ENCODE peak calls at places on chromosomes 6 and 20, in five cellular contexts. One of them, this sample, is unnamed.
A peak's percentile ranks its signal among the peaks of the same experiment; 100 is the strongest.

GRCh38 chr6:35015476-35015875 is 125.7 kb downstream of the TCP11 start:
- DNase-seq in stimulated activated naive B cell treated with anti-CD40 and anti-IgM and Interleukin-4, amounts not matched to agents 10 μg/mL and 1 μg/mL and 100 μg/mL, for 72 hours: no peak
- DNase-seq in endodermal cell: no peak
- DNase-seq in NCI-H345: no peak
- DNase-seq in activated B cell treated with CpG ODN at 0.5 μM for 24 hours: no peak
- DNase-seq in this sample: no peak

GRCh38 chr6:108463789-108464188 is 96.9 kb upstream of the FOXO3 start:
- DNase-seq in activated B cell treated with CpG ODN at 0.5 μM for 24 hours: no peak
- DNase-seq in endodermal cell: no peak
- DNase-seq in stimulated activated naive B cell treated with anti-CD40 and anti-IgM and Interleukin-4, amounts not matched to agents 10 μg/mL and 1 μg/mL and 100 μg/mL, for 72 hours: no peak
- DNase-seq in NCI-H345: no peak
- DNase-seq in this sample: no peak

GRCh38 chr20:5845686-5846651 is 95.8 kb downstream of the SHLD1 start:
- DNase-seq in endodermal cell: no peak
- DNase-seq in activated B cell treated with CpG ODN at 0.5 μM for 24 hours: no peak
- DNase-seq in stimulated activated naive B cell treated with anti-CD40 and anti-IgM and Interleukin-4, amounts not matched to agents 10 μg/mL and 1 μg/mL and 100 μg/mL, for 72 hours: no peak
- DNase-seq in NCI-H345: peak; percentile 19
- DNase-seq in this sample: no peak

GRCh38 chr6:21935142-21935541 is 341.6 kb downstream of the SOX4 start:
- DNase-seq in endodermal cell: no peak
- DNase-seq in stimulated activated naive B cell treated with anti-CD40 and anti-IgM and Interleukin-4, amounts not matched to agents 10 μg/mL and 1 μg/mL and 100 μg/mL, for 72 hours: no peak
- DNase-seq in activated B cell treated with CpG ODN at 0.5 μM for 24 hours: no peak
- DNase-seq in NCI-H345: no peak
- DNase-seq in this sample: no peak

GRCh38 chr6:55239099-55239498 is 64.8 kb downstream of the HCRTR2 start:
- DNase-seq in stimulated activated naive B cell treated with anti-CD40 and anti-IgM and Interleukin-4, amounts not matched to agents 10 μg/mL and 1 μg/mL and 100 μg/mL, for 72 hours: no peak
- DNase-seq in NCI-H345: no peak
- DNase-seq in activated B cell treated with CpG ODN at 0.5 μM for 24 hours: no peak
- DNase-seq in endodermal cell: no peak
- DNase-seq in this sample: no peak

GRCh38 chr20:19875746-19876145 is 117.7 kb downstream of the RIN2 start:
- DNase-seq in activated B cell treated with CpG ODN at 0.5 μM for 24 hours: no peak
- DNase-seq in stimulated activated naive B cell treated with anti-CD40 and anti-IgM and Interleukin-4, amounts not matched to agents 10 μg/mL and 1 μg/mL and 100 μg/mL, for 72 hours: no peak
- DNase-seq in NCI-H345: no peak
- DNase-seq in endodermal cell: no peak
- DNase-seq in this sample: peak; percentile 89

GRCh38 chr20:1876217-1876921 is 18.8 kb upstream of the SIRPA start:
- DNase-seq in activated B cell treated with CpG ODN at 0.5 μM for 24 hours: no peak
- DNase-seq in endodermal cell: no peak
- DNase-seq in NCI-H345: peak; percentile 53
- DNase-seq in stimulated activated naive B cell treated with anti-CD40 and anti-IgM and Interleukin-4, amounts not matched to agents 10 μg/mL and 1 μg/mL and 100 μg/mL, for 72 hours: no peak
- DNase-seq in this sample: no peak

GRCh38 chr6:108955329-108955949 is 107.2 kb downstream of the ARMC2 start:
- DNase-seq in stimulated activated naive B cell treated with anti-CD40 and anti-IgM and Interleukin-4, amounts not matched to agents 10 μg/mL and 1 μg/mL and 100 μg/mL, for 72 hours: no peak
- DNase-seq in endodermal cell: no peak
- DNase-seq in activated B cell treated with CpG ODN at 0.5 μM for 24 hours: no peak
- DNase-seq in NCI-H345: no peak
- DNase-seq in this sample: no peak

GRCh38 chr20:3177746-3178477 is 4.6 kb upstream of the LZTS3 start:
- DNase-seq in activated B cell treated with CpG ODN at 0.5 μM for 24 hours: no peak
- DNase-seq in endodermal cell: no peak
- DNase-seq in stimulated activated naive B cell treated with anti-CD40 and anti-IgM and Interleukin-4, amounts not matched to agents 10 μg/mL and 1 μg/mL and 100 μg/mL, for 72 hours: no peak
- DNase-seq in NCI-H345: no peak
- DNase-seq in this sample: no peak

GRCh38 chr20:58840816-58841538 is 9.7 kb downstream of the GNAS-AS1 start:
- DNase-seq in activated B cell treated with CpG ODN at 0.5 μM for 24 hours: no peak
- DNase-seq in endodermal cell: no peak
- DNase-seq in stimulated activated naive B cell treated with anti-CD40 and anti-IgM and Interleukin-4, amounts not matched to agents 10 μg/mL and 1 μg/mL and 100 μg/mL, for 72 hours: no peak
- DNase-seq in NCI-H345: no peak
- DNase-seq in this sample: no peak

GRCh38 chr20:31698803-31699718 is 23.6 kb downstream of the BCL2L1 start:
- DNase-seq in activated B cell treated with CpG ODN at 0.5 μM for 24 hours: no peak
- DNase-seq in endodermal cell: peak; percentile 48
- DNase-seq in NCI-H345: peak; percentile 54
- DNase-seq in stimulated activated naive B cell treated with anti-CD40 and anti-IgM and Interleukin-4, amounts not matched to agents 10 μg/mL and 1 μg/mL and 100 μg/mL, for 72 hours: no peak
- DNase-seq in this sample: peak; percentile 95

GRCh38 chr6:52664185-52664990 is 6.5 kb upstream of the TMEM14A start:
- DNase-seq in NCI-H345: peak; percentile 98
- DNase-seq in endodermal cell: peak; percentile 98
- DNase-seq in activated B cell treated with CpG ODN at 0.5 μM for 24 hours: peak; percentile 58
- DNase-seq in stimulated activated naive B cell treated with anti-CD40 and anti-IgM and Interleukin-4, amounts not matched to agents 10 μg/mL and 1 μg/mL and 100 μg/mL, for 72 hours: peak; percentile 76
- DNase-seq in this sample: peak; percentile 98

GRCh38 chr6:83216806-83217205 is 23.6 kb downstream of the RWDD2A start:
- DNase-seq in activated B cell treated with CpG ODN at 0.5 μM for 24 hours: no peak
- DNase-seq in stimulated activated naive B cell treated with anti-CD40 and anti-IgM and Interleukin-4, amounts not matched to agents 10 μg/mL and 1 μg/mL and 100 μg/mL, for 72 hours: no peak
- DNase-seq in NCI-H345: no peak
- DNase-seq in endodermal cell: no peak
- DNase-seq in this sample: no peak

This sample was measured in islet precursor cell.